ENCODE peak calls at places on chromosomes 13 and 19, in nine cellular contexts. E is right cardiac atrium, P is MM.1S, G is tibial nerve, N is heart left ventricle, V is ovary, I is H1, F is HCT116, R is aorta. W is an unnamed sample. For H3K4me1, the result is how much of the 10 kb centered on the place peaks cover.

GRCh38 chr19:21581646-21582045 is 76.2 kb downstream of the ZNF429 start:
- DNase-seq in F (no peak), P (no peak), V (no peak), E (no peak), G (no peak), R (no peak), N (no peak), I (no peak), W (no peak)

GRCh38 chr13:33409673-33410072 is 124.1 kb upstream of the STARD13 start:
- DNase-seq in V (no peak), F (no peak), G (no peak), E (no peak), R (no peak), N (no peak), P (no peak), I (no peak), W (no peak)

GRCh38 chr13:42048625-42049453 is at the start of gene DGKH:
- DNase-seq in V (peak), N (peak), P (peak), I (peak), E (peak), F (peak), G (peak), R (peak), W (peak)

GRCh38 chr13:55553736-55554135 is 1587.0 kb upstream of the PRR20A start:
- DNase-seq in E (no peak), N (no peak), R (no peak), P (no peak), V (no peak), G (no peak), I (no peak), F (no peak), W (no peak)

GRCh38 chr13:107767119-107767518 is 448.2 kb downstream of the LIG4 start:
- DNase-seq in N (no peak), V (no peak), I (no peak), E (no peak), R (no peak), G (no peak), P (no peak), F (no peak), W (no peak)

GRCh38 chr13:73162912-73163911 is 104.4 kb downstream of the KLF5 start:
- DNase-seq in V (no peak), F (peak), N (no peak), R (no peak), I (no peak), E (no peak), G (no peak), P (no peak), W (no peak)

GRCh38 chr13:114151031-114151430 is 18.6 kb upstream of the RASA3 start:
- DNase-seq in F (no peak), E (no peak), P (no peak), V (no peak), R (peak), N (no peak), G (no peak), I (no peak), W (no peak)

GRCh38 chr13:24381539-24382265 is 72.3 kb downstream of the C1QTNF9 start:
- DNase-seq in R (no peak), N (no peak), G (peak), F (no peak), I (peak), E (no peak), V (no peak), P (no peak), W (no peak)

GRCh38 chr19:7267792-7268736 is 26.1 kb downstream of the INSR start:
- DNase-seq in E (no peak), P (no peak), F (no peak), R (no peak), I (no peak), N (no peak), V (no peak), G (no peak), W (no peak)

GRCh38 chr13:47085346-47085745 is 188.5 kb upstream of the HTR2A start:
- DNase-seq in P (no peak), E (no peak), R (no peak), I (no peak), F (no peak), N (no peak), G (no peak), V (no peak), W (no peak)

GRCh38 chr13:110759710-110760109 is 46.2 kb downstream of the ING1 start:
- DNase-seq in V (no peak), I (no peak), E (no peak), N (no peak), F (no peak), G (no peak), R (no peak), P (no peak), W (no peak)

GRCh38 chr19:33299061-33299665 is 3.2 kb downstream of the CEBPA start:
- DNase-seq in G (no peak), R (no peak), I (no peak), F (no peak), N (no peak), P (no peak), E (peak), V (no peak), W (no peak)

GRCh38 chr19:23777216-23777615 is 18.5 kb upstream of the ZNF681 start:
- DNase-seq in R (no peak), E (no peak), F (no peak), N (no peak), G (no peak), I (no peak), P (no peak), V (no peak), W (no peak)

GRCh38 chr13:36154567-36155231 is 23.5 kb upstream of the DCLK1 start:
- DNase-seq in E (peak), I (peak), P (no peak), G (no peak), F (no peak), V (peak), N (no peak), R (peak), W (no peak)

GRCh38 chr19:32674153-32674958 is 624 bp downstream of the ANKRD27 start:
- DNase-seq in E (no peak), I (no peak), F (no peak), R (no peak), P (no peak), N (no peak), G (no peak), V (no peak), W (peak)

GRCh38 chr13:27770809-27771208 is 21.5 kb upstream of the GSX1 start:
- DNase-seq in R (no peak), V (no peak), P (peak), F (peak), G (no peak), I (no peak), E (no peak), N (no peak), W (peak)

GRCh38 chr19:40143612-40144011 is 47.6 kb upstream of the MAP3K10 start:
- DNase-seq in V (no peak), P (peak), E (no peak), F (no peak), I (no peak), R (no peak), G (peak), N (no peak), W (no peak)

GRCh38 chr13:110432522-110432921 is 125.4 kb downstream of the COL4A2 start:
- DNase-seq in I (no peak), R (no peak), F (no peak), N (no peak), G (no peak), P (no peak), V (no peak), E (no peak), W (no peak)

GRCh38 chr13:110109910-110110309 is 197.0 kb downstream of the COL4A1 start:
- DNase-seq in E (peak), I (no peak), P (no peak), G (no peak), R (peak), N (peak), F (no peak), V (peak), W (no peak)

GRCh38 chr19:19142347-19142746 is 4.1 kb upstream of the TMEM161A start:
- DNase-seq in N (no peak), V (no peak), I (no peak), R (no peak), F (no peak), G (no peak), E (no peak), P (no peak), W (no peak)

GRCh38 chr13:24038405-24038804 is 122.1 kb upstream of the SPATA13 start:
- DNase-seq in E (no peak), N (no peak), I (no peak), R (no peak), V (no peak), F (no peak), G (no peak), P (no peak), W (no peak)

GRCh38 chr19:18364826-18365528 is 21.0 kb upstream of the GDF15 start:
- DNase-seq in F (peak), E (peak), R (peak), V (peak), I (no peak), N (peak), G (peak), P (no peak), W (peak)

GRCh38 chr19:16066611-16067104 is 9.6 kb upstream of the TPM4 start:
- DNase-seq in G (no peak), R (no peak), F (peak), E (no peak), N (peak), V (no peak), I (no peak), P (peak), W (no peak)

GRCh38 chr19:29673451-29674371 is 8.4 kb downstream of the PLEKHF1 start:
- DNase-seq in I (no peak), R (no peak), G (no peak), N (no peak), E (peak), F (no peak), V (no peak), P (no peak), W (no peak)
- H3K4me1 ChIP-seq in I (under half), R (under half), G (half or more), N (under half), E (under half), F (under half), V (under half), P (under half), W (under half)

GRCh38 chr19:47539747-47540311 is 25.0 kb upstream of the NAPA start:
- DNase-seq in P (no peak), I (no peak), F (no peak), E (no peak), G (no peak), N (no peak), R (no peak), V (no peak), W (no peak)
- H3K4me3 ChIP-seq in P (no peak), I (no peak), F (no peak), E (no peak), G (no peak), N (no peak), R (no peak), V (no peak), W (no peak)

GRCh38 chr13:100526299-100527030 is 62.1 kb downstream of the GGACT start:
- DNase-seq in G (no peak), E (no peak), F (no peak), R (no peak), I (no peak), V (no peak), P (no peak), N (no peak), W (no peak)

GRCh38 chr13:100528353-100528752 is 60.2 kb downstream of the GGACT start:
- DNase-seq in G (no peak), F (no peak), V (no peak), N (no peak), I (no peak), R (no peak), P (no peak), E (no peak), W (no peak)

GRCh38 chr13:100525453-100526298 is 62.9 kb downstream of the GGACT start:
- DNase-seq in N (no peak), R (no peak), G (no peak), P (no peak), I (no peak), F (no peak), V (no peak), E (no peak), W (no peak)

GRCh38 chr13:100528820-100529219 is 59.8 kb downstream of the GGACT start:
- DNase-seq in V (no peak), R (no peak), G (no peak), F (no peak), I (no peak), E (no peak), P (no peak), N (no peak), W (no peak)

GRCh38 chr13:100527644-100528043 is 60.9 kb downstream of the GGACT start:
- DNase-seq in V (no peak), I (no peak), N (no peak), E (no peak), P (no peak), F (no peak), G (no peak), R (no peak), W (no peak)
- H3K4me1 ChIP-seq in V (under half), I (under half), N (under half), E (under half), P (under half), F (under half), G (under half), R (under half), W (under half)

DNA sequence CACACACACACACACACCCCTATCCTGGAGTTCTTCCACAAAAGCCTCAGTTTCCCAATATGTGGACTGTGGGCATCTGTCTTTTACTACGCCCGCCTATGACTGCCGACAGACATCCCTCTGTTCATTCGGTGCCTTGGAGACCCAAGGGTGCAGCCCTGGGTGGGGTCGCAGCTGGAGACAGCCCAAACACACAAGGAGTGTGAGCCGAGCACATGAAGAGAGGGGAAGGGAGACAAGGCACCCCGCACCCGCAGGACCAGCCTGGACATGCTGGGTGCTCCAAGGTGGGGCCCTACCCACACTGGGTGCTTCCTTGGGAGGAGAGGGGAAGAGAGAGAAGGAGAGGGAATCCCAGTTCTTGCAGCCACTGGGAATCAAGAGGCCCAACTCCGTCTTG is 878 bp downstream of the PINLYP start:
- DNase-seq in R (no peak), E (no peak), P (no peak), I (no peak), V (no peak), G (no peak), N (no peak), F (no peak), W (no peak)
- H3K4me3 ChIP-seq in R (no peak), E (no peak), P (no peak), I (peak), V (no peak), G (no peak), N (no peak), F (no peak), W (no peak)

GRCh38 chr19:38206006-38206745 is 17.8 kb downstream of the DPF1 start:
- DNase-seq in N (no peak), I (no peak), E (no peak), V (no peak), R (no peak), G (no peak), F (no peak), P (no peak), W (no peak)
- H3K4me1 ChIP-seq in N (under half), I (under half), E (under half), V (under half), R (under half), G (under half), F (under half), P (under half), W (under half)

DNA sequence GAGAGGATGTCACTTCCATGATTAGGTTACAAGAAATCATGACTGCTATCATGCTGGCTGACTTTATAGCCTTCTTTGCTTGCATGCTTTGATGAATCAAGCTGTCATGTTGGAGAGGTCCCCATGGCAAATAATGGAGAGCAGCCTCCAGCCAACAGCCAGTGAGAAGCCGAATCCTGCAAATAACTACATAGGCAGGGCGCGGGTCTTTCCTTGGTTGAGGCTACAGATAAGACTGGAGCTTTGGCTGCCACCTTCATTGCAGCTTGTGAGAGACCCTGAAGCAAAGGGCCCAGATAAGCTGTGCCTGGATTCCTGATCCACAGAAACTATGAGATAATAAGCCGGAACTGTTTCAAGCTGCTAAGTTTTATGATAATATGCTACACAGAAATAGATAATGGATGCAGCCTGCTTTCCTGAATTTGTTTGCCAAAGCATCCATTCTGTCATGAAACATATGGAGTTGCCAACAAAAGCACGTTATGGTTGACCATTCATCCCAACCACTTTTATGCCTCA is 257.0 kb downstream of the HS6ST3 start:
- DNase-seq in G (no peak), N (no peak), P (no peak), V (no peak), E (no peak), R (no peak), F (no peak), I (no peak), W (no peak)
- H3K4me3 ChIP-seq in G (no peak), N (no peak), P (no peak), V (no peak), E (no peak), R (no peak), F (no peak), I (no peak), W (no peak)

DNA sequence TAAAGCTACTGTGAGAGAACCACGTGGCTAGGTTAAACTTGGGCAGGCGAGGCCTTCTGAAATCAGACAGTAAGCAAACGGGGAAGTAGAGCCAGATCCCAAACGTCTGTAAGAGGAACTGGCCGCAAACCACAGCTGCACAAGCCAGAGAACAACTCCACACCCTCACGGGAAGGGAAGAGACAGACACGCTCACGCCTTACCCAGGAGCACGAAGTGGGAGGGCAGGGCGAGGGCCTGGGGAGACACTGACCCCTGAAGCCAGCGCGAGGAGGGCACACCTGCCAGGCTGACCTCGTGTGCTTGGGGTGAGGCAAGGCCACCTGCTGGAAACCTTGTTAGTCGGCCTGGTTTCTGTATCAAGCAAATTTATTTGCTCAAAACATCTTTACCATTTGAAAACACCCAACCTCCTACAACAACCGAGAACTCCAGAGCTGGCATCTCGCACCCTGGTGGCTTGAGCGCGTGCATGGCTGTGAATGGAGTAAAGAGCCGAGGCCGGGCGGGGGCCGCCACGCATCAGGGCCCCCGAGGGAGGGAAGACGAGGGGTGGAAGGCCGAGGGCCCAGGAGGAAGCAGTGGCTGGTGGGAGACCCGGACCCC is 7.3 kb downstream of the POLR2E start:
- DNase-seq in F (no peak), E (peak), P (peak), V (no peak), N (peak), I (no peak), R (no peak), G (peak), W (no peak)
- H3K4me1 ChIP-seq in F (under half), E (under half), P (under half), V (under half), N (under half), I (under half), R (under half), G (half or more), W (under half)

W was measured in HAP-1.